ENCODE peak calls at places on chromosomes 7 and 10, in eight cellular contexts. S, Q, A, K, E, N, R and B are unnamed samples.
A peak's percentile ranks its signal among the peaks of the same experiment; 100 is the strongest.

GRCh38 chr10:79155301-79156081 is 86.7 kb downstream of the ZMIZ1 start:
- DNase-seq in R (no peak), K (no peak), Q (no peak), A (no peak), S (peak; percentile 78), N (peak; percentile 93), E (no peak), B (no peak)

GRCh38 chr7:7529328-7529727 is 6.3 kb downstream of the COL28A1 start:
- DNase-seq in E (no peak), A (no peak), N (peak; percentile 58), S (no peak), K (no peak), Q (no peak), R (no peak), B (no peak)

GRCh38 chr10:133162178-133162909 is 2.3 kb downstream of the KNDC1 start:
- DNase-seq in R (no peak), K (no peak), Q (peak; percentile 10), E (no peak), N (no peak), A (no peak), S (no peak), B (no peak)

GRCh38 chr10:23192741-23193434 is 776 bp downstream of the PTF1A start:
- DNase-seq in R (no peak), N (no peak), Q (no peak), E (no peak), S (peak; percentile 17), A (peak; percentile 18), K (peak; percentile 68), B (no peak)

GRCh38 chr7:107564553-107565298 is 955 bp downstream of the DUS4L start:
- DNase-seq in S (peak; percentile 91), K (peak; percentile 9), E (peak; percentile 65), A (no peak), R (peak; percentile 32), N (peak; percentile 86), Q (no peak), B (no peak)

GRCh38 chr7:158650821-158651225 is 53.8 kb downstream of the NCAPG2 start:
- DNase-seq in R (no peak), S (peak; percentile 92), N (peak; percentile 57), Q (no peak), E (no peak), K (no peak), A (no peak), B (no peak)

GRCh38 chr10:93147281-93147680 is 73.6 kb downstream of the CYP26A1 start:
- DNase-seq in S (no peak), N (no peak), K (no peak), R (no peak), Q (no peak), E (no peak), A (no peak), B (no peak)

GRCh38 chr10:119539359-119539651 is 3.2 kb downstream of the RGS10 start:
- DNase-seq in S (no peak), Q (peak; percentile 51), A (no peak), R (no peak), N (peak; percentile 25), E (no peak), K (no peak), B (no peak)

GRCh38 chr7:24769863-24770262 is 12.6 kb upstream of the GSDME start:
- DNase-seq in K (no peak), E (no peak), A (no peak), Q (no peak), N (no peak), R (no peak), S (no peak), B (no peak)

GRCh38 chr7:22173884-22174573 is 182.9 kb downstream of the RAPGEF5 start:
- DNase-seq in Q (peak; percentile 37), A (no peak), E (peak; percentile 51), R (no peak), S (no peak), N (peak; percentile 68), K (no peak), B (no peak)

GRCh38 chr7:157018328-157018996 is 8.0 kb upstream of the MNX1 start:
- DNase-seq in A (no peak), E (no peak), Q (no peak), K (no peak), R (no peak), N (no peak), S (peak; percentile 28), B (no peak)
- H3K4me1 ChIP-seq in A (peaks cover 13% of the 10 kb centered on the region), E (peaks cover 6% of the 10 kb centered on the region), Q (no peaks in the 10 kb centered on the region), K (peaks cover 79% of the 10 kb centered on the region), R (no peaks in the 10 kb centered on the region), N (no peaks in the 10 kb centered on the region), S (no peaks in the 10 kb centered on the region), B (peaks cover 38% of the 10 kb centered on the region)

DNA sequence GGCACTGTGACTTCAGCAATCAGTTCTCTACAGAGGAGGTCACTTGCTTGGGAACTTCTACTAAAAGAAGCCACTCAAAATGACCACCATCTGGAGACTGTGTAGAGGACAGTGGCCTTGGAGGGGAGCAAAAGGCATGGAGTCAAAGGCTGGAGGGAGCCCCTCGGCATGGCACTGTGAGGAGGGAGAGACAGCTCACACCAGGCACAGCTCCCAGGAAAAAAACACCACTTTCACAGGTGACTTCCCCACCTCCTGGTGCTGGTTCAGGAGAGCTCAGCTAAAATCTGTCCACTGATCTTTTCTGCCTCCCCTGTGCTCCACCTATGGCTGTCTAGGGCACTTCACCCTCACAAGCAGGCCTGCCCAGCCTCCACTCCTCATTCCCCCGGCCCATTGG is 649.4 kb upstream of the MGMT start:
- DNase-seq in S (no peak), N (no peak), Q (no peak), E (no peak), K (no peak), R (no peak), A (no peak), B (no peak)
- H3K27ac ChIP-seq in S (no peak overlapping the region), N (no peak overlapping the region), Q (no peak overlapping the region), E (no peak overlapping the region), K (no peak overlapping the region), R (no peak overlapping the region), A (no peak overlapping the region), B (no peak overlapping the region)

GRCh38 chr10:51204076-51204475 is 129.8 kb downstream of the PRKG1 start:
- DNase-seq in E (no peak), R (no peak), A (no peak), N (no peak), K (no peak), S (no peak), Q (no peak), B (no peak)
- H3K9me2 ChIP-seq in E (no peaks in the 10 kb centered on the region), R (no peaks in the 10 kb centered on the region), A (no peaks in the 10 kb centered on the region), N (no peaks in the 10 kb centered on the region), K (no peaks in the 10 kb centered on the region), S (no peaks in the 10 kb centered on the region), Q (peaks cover 4% of the 10 kb centered on the region), B (no peaks in the 10 kb centered on the region)

DNA sequence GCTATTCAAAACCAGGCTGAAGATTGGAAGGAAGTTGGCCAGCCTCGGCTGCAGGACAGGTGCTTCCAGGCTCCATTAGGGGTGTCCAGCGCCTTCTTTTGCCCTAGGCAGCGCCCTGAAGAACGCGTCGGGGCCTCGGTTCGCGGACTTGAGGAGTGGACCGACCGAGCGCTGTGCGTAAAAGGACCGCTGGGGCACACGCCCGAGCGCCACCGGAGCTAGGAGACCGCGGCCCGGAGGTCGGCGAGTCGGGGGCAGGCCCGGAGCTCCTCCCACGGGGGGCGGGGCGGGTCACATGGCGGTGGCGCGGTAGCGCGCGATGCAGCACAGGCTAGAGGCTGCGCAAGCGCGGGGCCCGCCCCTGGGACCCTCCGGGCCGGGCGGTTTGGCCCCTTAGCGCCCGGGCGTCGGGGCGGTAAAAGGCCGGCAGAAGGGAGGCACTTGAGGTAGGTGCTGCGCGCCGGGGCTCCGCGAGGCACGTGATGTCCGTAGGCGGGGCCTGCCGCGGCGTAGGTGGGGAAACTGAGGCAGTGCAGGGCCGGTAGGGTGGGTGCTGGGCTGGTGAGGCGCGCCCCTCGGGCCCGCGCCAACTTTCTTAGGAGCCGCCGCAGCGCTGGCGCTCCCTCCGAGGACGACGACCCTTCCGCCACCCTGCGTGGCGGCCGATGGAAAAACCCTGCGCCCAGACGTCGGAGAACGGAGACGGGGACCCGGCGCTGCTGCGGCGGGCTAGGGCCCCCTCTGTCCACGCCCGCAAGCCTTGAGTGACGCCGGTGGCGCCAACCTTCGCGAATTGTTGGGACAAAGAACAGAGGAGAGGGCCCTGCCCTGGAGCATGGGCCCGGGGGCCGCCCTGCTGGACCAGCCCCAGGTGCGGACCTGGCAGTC is at the start of gene PRXL2A:
- DNase-seq in E (no peak), R (no peak), N (no peak), A (peak; percentile 94), S (peak; percentile 12), K (peak; percentile 93), Q (peak; percentile 91), B (peak; percentile 78)
- H3K4me1 ChIP-seq in E (peaks cover 8% of the 10 kb centered on the region), R (peaks cover 12% of the 10 kb centered on the region), N (no peaks in the 10 kb centered on the region), A (peaks cover 42% of the 10 kb centered on the region), S (no peaks in the 10 kb centered on the region), K (peaks cover 20% of the 10 kb centered on the region), Q (peaks cover 24% of the 10 kb centered on the region), B (no peaks in the 10 kb centered on the region)

GRCh38 chr10:113997428-113997827 is 46.2 kb upstream of the ADRB1 start:
- DNase-seq in S (no peak), R (no peak), Q (no peak), N (no peak), K (no peak), A (no peak), E (no peak), B (no peak)
- H3K27ac ChIP-seq in S (no peak overlapping the region), R (no peak overlapping the region), Q (no peak overlapping the region), N (no peak overlapping the region), K (no peak overlapping the region), A (no peak overlapping the region), E (no peak overlapping the region), B (no peak overlapping the region)

GRCh38 chr7:5656233-5656632 is 125.2 kb downstream of the RNF216 start:
- DNase-seq in N (no peak), K (no peak), Q (no peak), A (no peak), S (no peak), E (no peak), R (no peak), B (no peak)
- H3K9me2 ChIP-seq in N (no peaks in the 10 kb centered on the region), K (no peaks in the 10 kb centered on the region), Q (no peaks in the 10 kb centered on the region), A (no peaks in the 10 kb centered on the region), S (no peaks in the 10 kb centered on the region), E (no peaks in the 10 kb centered on the region), R (no peaks in the 10 kb centered on the region), B (no peaks in the 10 kb centered on the region)